ENCODE peak calls at places on chromosomes 5 and 9, in seven cellular contexts. Q is H7; X is activated T-helper 2 cell treated with anti-CD3 and anti-CD28 coated beads, Interferon-gamma antibody, Interleukin-2, Interleukin-4, amounts not matched to agents 10 μg/mL and 5 μg/mL and 100 μg/mL, durations not matched to agents 14 hours and 24 hours and 36 hours; E is Kasumi-1; H is BE2C; R is naive thymus-derived CD4-positive, alpha-beta T cell; T is activated CD4-positive, alpha-beta memory T cell treated with anti-CD3 and anti-CD28 coated beads, Interleukin-2, amount 10 ng/mL, durations not matched to agents 7 days and 5 days. G is an unnamed sample.

GRCh38 chr9:93119953-93120845 is 13.9 kb downstream of the NINJ1 start:
- DNase-seq in Q (peak), X (no peak), E (peak), H (peak), R (no peak), T (peak), G (peak)

GRCh38 chr9:37636511-37637474 is 14.0 kb upstream of the FRMPD1 start:
- DNase-seq in Q (no peak), X (no peak), E (no peak), H (no peak), R (no peak), T (no peak), G (no peak)

GRCh38 chr9:7055201-7055903 is 297.6 kb downstream of the KDM4C start:
- DNase-seq in Q (no peak), X (no peak), E (no peak), H (no peak), R (no peak), T (no peak), G (no peak)

GRCh38 chr9:136013116-136013515 is 51.9 kb upstream of the UBAC1 start:
- DNase-seq in Q (no peak), X (no peak), E (no peak), H (peak), R (no peak), T (no peak), G (no peak)

GRCh38 chr5:168974081-168974480 is 326.9 kb downstream of the SLIT3 start:
- DNase-seq in Q (no peak), X (no peak), E (no peak), H (no peak), R (no peak), T (no peak), G (no peak)

GRCh38 chr9:129602598-129603415 is 18.1 kb downstream of the C9orf50 start:
- DNase-seq in Q (no peak), X (no peak), E (peak), H (no peak), R (no peak), T (no peak), G (no peak)

GRCh38 chr5:61277781-61278180 is 54.3 kb upstream of the ZSWIM6 start:
- DNase-seq in Q (no peak), X (no peak), E (no peak), H (no peak), R (no peak), T (no peak), G (no peak)

GRCh38 chr9:23582836-23583235 is 243.2 kb downstream of the ELAVL2 start:
- DNase-seq in Q (no peak), X (no peak), E (no peak), H (no peak), R (no peak), T (no peak), G (no peak)

GRCh38 chr5:168085321-168086040 is 206.0 kb upstream of the WWC1 start:
- DNase-seq in Q (no peak), X (no peak), E (no peak), H (no peak), R (no peak), T (no peak), G (no peak)